ENCODE peak calls at places on chromosomes 13 and 19, in ten cellular contexts. R is lower lobe of right lung, A is GM23248, L is hepatocyte, S is adipocyte, J is GM23338, C is psoas muscle, Z is A549, U is NT2/D1, E is PC-9. W is an unnamed sample. For H3K4me1, the result is how much of the 10 kb centered on the place peaks cover.

GRCh38 chr19:8654591-8655339 is 24.3 kb downstream of the NFILZ start:
- DNase-seq in E (no peak), U (peak), R (peak), L (peak), A (peak), S (peak), C (peak), J (peak), Z (peak), W (no peak)

GRCh38 chr13:20118268-20119140 is 42.3 kb downstream of the GJA3 start:
- DNase-seq in S (peak), J (peak), L (peak), C (peak), U (no peak), R (peak), E (no peak), Z (peak), A (peak), W (no peak)

GRCh38 chr13:94674609-94675348 is 37.6 kb downstream of the SOX21 start:
- DNase-seq in S (peak), J (peak), R (no peak), C (no peak), Z (peak), L (peak), A (peak), E (no peak), U (peak), W (no peak)

GRCh38 chr19:3216874-3217273 is 7.6 kb upstream of the CELF5 start:
- DNase-seq in U (no peak), L (no peak), A (no peak), C (no peak), R (no peak), S (no peak), J (no peak), E (no peak), Z (no peak), W (no peak)

GRCh38 chr13:99501952-99502310 is 659 bp downstream of the TM9SF2 start:
- DNase-seq in Z (no peak), E (no peak), J (peak), U (no peak), S (peak), A (peak), L (peak), R (peak), C (no peak), W (no peak)

GRCh38 chr13:58476176-58476575 is 844.6 kb downstream of the PCDH17 start:
- DNase-seq in R (no peak), J (peak), Z (no peak), U (no peak), S (no peak), E (no peak), L (no peak), C (no peak), A (no peak), W (no peak)

GRCh38 chr19:49473868-49474544 is at the start of gene FLT3LG:
- DNase-seq in L (peak), U (no peak), Z (peak), A (peak), R (peak), S (peak), C (peak), J (peak), E (peak), W (peak)

GRCh38 chr19:33809960-33810359 is 13.3 kb downstream of the KCTD15 start:
- DNase-seq in R (no peak), A (peak), E (no peak), C (peak), S (peak), L (no peak), U (no peak), J (no peak), Z (no peak), W (no peak)

GRCh38 chr19:10884273-10884672 is 12.9 kb downstream of the CARM1 start:
- DNase-seq in Z (no peak), C (no peak), A (peak), E (peak), S (peak), L (peak), J (no peak), R (no peak), U (no peak), W (no peak)

GRCh38 chr19:1238373-1239303 is 833 bp upstream of the CBARP start:
- DNase-seq in L (no peak), S (no peak), E (no peak), Z (no peak), A (no peak), R (no peak), J (no peak), C (no peak), U (no peak), W (no peak)
- H3K4me3 ChIP-seq in L (no peak), S (no peak), E (no peak), Z (peak), A (no peak), R (peak), J (peak), C (peak), U (peak), W (peak)

DNA sequence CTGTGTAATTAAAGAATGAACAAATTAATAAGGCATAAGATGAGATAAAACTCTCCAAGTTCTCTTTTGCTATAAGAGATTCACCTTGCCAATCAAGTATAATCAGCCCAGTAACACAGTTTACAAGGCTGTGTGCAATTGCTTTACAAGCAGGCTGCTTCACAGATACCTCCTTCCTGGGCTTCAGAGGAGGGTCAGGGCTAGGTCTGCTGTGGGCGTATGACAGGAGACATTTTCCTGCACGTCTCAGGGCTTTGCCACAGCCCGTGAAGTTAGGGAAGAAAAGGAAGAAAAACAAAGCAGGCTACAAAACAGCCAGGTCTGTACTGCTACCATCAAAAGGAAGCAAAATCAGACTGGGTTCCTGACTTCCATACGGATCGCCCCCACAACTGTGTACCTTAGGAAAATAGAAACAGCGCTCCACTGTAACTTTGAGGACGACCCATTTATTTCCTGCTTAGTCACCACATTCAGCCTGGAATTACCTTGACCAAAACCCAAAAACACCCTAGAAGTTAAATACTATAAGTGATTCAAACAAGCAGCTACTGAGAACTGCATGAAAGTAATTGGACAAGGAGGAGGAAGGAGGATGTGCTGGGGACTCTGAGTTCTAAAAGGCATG is 12.4 kb downstream of the EFNB2 start:
- DNase-seq in C (no peak), L (no peak), S (no peak), J (no peak), Z (no peak), R (no peak), U (no peak), A (no peak), E (no peak), W (no peak)
- H3K4me1 ChIP-seq in C (under half), L (half or more), S (under half), J (half or more), Z (under half), R (half or more), U (under half), A (under half), E (half or more), W (under half)

GRCh38 chr19:925912-926594 is at the start of gene ARID3A:
- DNase-seq in Z (peak), L (peak), U (no peak), A (peak), C (peak), E (no peak), R (no peak), J (no peak), S (peak), W (no peak)

GRCh38 chr19:928471-929259 is 2.8 kb downstream of the ARID3A start:
- DNase-seq in J (no peak), U (no peak), C (no peak), A (no peak), E (no peak), L (peak), Z (no peak), R (peak), S (peak), W (no peak)

GRCh38 chr19:927044-927706 is 1.3 kb downstream of the ARID3A start:
- DNase-seq in J (peak), Z (no peak), C (peak), S (peak), L (peak), R (peak), A (peak), E (no peak), U (no peak), W (no peak)

GRCh38 chr19:926595-927043 is 784 bp downstream of the ARID3A start:
- DNase-seq in L (peak), J (peak), C (peak), A (peak), Z (no peak), R (peak), U (no peak), E (no peak), S (peak), W (no peak)

GRCh38 chr19:927707-928401 is 2.0 kb downstream of the ARID3A start:
- DNase-seq in Z (no peak), R (no peak), S (peak), A (no peak), U (no peak), L (peak), J (peak), C (no peak), E (no peak), W (no peak)
- H3K4me3 ChIP-seq in Z (peak), R (peak), S (peak), A (peak), U (peak), L (peak), J (peak), C (peak), E (no peak), W (peak)

DNA sequence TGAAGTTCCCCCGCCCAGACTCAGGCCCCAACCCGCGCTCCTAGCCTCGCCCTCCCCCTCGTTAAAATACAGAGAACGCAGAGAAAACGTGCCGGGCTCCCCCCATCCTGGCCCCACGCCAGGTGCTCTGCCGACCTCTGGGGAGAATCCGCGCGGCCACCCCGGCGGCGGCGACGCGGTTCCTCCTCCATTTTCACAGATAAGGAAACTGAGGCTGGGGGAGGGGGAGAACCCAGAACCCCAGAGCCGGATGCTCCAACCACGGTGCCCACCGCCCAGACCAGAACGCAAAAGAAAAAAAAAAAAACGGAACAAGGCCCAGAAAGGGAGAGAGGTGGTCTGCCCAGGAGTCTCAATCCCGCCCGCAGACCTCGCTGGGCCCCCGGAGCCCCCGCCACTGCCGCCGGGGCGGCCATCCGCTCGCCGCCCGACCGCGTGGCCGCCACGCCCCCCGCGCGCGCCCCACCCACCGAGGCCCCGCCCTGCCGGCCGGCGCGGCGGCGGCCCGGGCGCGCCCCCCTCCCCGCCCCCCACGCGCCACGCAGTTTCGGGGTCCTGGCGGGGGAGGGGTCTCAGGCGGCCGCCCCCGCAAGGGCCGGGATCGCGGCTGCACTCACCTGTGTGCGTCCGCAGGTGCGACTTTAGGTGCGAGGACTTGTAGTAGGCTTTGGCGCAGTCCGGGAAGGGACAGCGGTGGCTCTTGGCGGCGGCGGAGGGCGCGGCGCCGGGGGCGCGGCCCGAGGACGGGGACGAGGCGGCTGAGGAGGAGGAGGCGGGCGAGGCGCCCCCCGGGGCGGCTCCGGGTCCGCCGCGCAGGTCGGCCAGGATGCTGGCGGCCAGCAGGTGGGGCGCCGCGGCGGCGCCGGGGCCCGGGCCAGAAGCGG is 713 bp downstream of the KLF16 start:
- DNase-seq in C (no peak), J (peak), R (no peak), Z (no peak), U (no peak), S (peak), A (peak), L (peak), E (no peak), W (no peak)
- H3K4me1 ChIP-seq in C (under half), J (under half), R (half or more), Z (under half), U (under half), S (under half), A (under half), L (under half), E (under half), W (under half)

GRCh38 chr19:12866416-12867119 is 14.7 kb downstream of the DNASE2 start:
- DNase-seq in U (no peak), L (no peak), C (no peak), J (peak), Z (no peak), E (no peak), R (no peak), A (no peak), S (no peak), W (no peak)

GRCh38 chr19:12867120-12868099 is 13.8 kb downstream of the DNASE2 start:
- DNase-seq in Z (no peak), C (peak), R (peak), E (peak), U (peak), A (peak), S (peak), J (peak), L (peak), W (peak)

GRCh38 chr19:12865746-12866415 is 15.4 kb downstream of the DNASE2 start:
- DNase-seq in A (no peak), E (no peak), L (no peak), U (no peak), Z (no peak), C (no peak), S (no peak), R (no peak), J (peak), W (no peak)

GRCh38 chr19:12871681-12872080 is 9.6 kb downstream of the DNASE2 start:
- DNase-seq in C (no peak), R (no peak), A (no peak), J (no peak), E (no peak), S (no peak), U (no peak), Z (no peak), L (no peak), W (no peak)

DNA sequence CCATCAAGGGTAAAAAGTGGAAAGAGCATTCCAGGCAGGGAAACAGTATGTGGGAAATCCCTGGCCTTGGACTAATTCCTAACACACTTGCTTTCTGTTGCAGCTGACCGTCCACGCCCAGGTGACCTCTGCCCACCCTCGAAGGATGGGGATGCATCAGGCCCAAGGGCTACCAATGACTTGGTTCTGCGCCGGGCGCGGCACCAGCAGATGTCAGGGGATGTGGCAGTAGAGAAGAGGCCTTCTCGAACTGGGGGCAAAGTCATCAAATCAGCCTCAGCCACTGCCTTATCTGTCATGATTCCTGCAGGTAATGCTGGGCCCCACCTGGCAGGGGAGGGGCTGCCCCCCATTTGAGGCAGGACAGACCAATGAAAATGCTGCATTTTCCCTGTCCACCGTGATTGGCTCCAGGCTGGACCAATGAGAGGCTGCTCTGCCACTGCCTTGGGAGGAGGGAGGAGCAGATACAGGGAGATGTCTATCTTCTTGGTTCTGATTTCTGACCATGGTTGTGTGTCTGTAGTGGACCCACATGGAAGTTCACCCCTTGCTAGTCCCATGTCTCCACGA is 12.6 kb downstream of the DNASE2 start:
- DNase-seq in R (no peak), L (no peak), E (peak), J (peak), S (no peak), U (no peak), C (no peak), A (peak), Z (no peak), W (no peak)
- H3K4me3 ChIP-seq in R (no peak), L (no peak), E (no peak), J (peak), S (no peak), U (no peak), C (no peak), A (no peak), Z (no peak), W (no peak)